ENCODE peak calls at places on chromosomes 7 and 10, in four cellular contexts. K is G401, Y is GM19239, D is activated gamma-delta T cell treated with Interleukin-2 at 50 U/mL for 16 hours. Z is an unnamed sample.

GRCh38 chr7:97421307-97421905 is 303.9 kb downstream of the SDHAF3 start:
- DNase-seq in K (no peak), Y (no peak), D (no peak), Z (no peak)

GRCh38 chr10:42975005-42975493 is 101.8 kb upstream of the RET start:
- DNase-seq in K (no peak), Y (no peak), D (no peak), Z (no peak)

GRCh38 chr7:157278791-157279678 is 57.8 kb upstream of the DNAJB6 start:
- DNase-seq in K (no peak), Y (peak), D (no peak), Z (no peak)

GRCh38 chr10:26700884-26701630 is 3.6 kb downstream of the PDSS1 start:
- DNase-seq in K (no peak), Y (no peak), D (no peak), Z (no peak)

GRCh38 chr7:37052673-37053072 is 328.4 kb upstream of the AOAH start:
- DNase-seq in K (no peak), Y (no peak), D (peak), Z (peak)

GRCh38 chr7:28986028-28986427 is 27.9 kb upstream of the TRIL start:
- DNase-seq in K (no peak), Y (no peak), D (no peak), Z (no peak)

GRCh38 chr7:82441916-82442478 is 1.6 kb downstream of the CACNA2D1 start:
- DNase-seq in K (peak), Y (no peak), D (no peak), Z (no peak)

GRCh38 chr10:62761115-62761514 is 43.4 kb upstream of the ADO start:
- DNase-seq in K (no peak), Y (no peak), D (no peak), Z (no peak)

GRCh38 chr7:133436014-133436428 is 183.1 kb downstream of the EXOC4 start:
- DNase-seq in K (no peak), Y (no peak), D (no peak), Z (no peak)

GRCh38 chr10:71878327-71879034 is 27.4 kb upstream of the PSAP start:
- DNase-seq in K (no peak), Y (no peak), D (peak), Z (peak)

Z was measured in Ammon's horn.